ENCODE peak calls at places on chromosome 13, in five cellular contexts. I is PC-9, E is IMR-90, N is H9, K is osteoblast. Z is an unnamed sample. For H3K27me3, the result is how much of the 10 kb centered on the place peaks cover.

GRCh38 chr13:90403330-90404082 is 944.0 kb upstream of the MIR17HG start:
- DNase-seq in K (no peak), N (no peak), E (no peak), I (no peak), Z (no peak)

GRCh38 chr13:108226184-108226583 is 8.0 kb downstream of the ABHD13 start:
- DNase-seq in K (peak), E (no peak), I (no peak), N (no peak), Z (no peak)

GRCh38 chr13:19618925-19619324 is 14.5 kb upstream of the MPHOSPH8 start:
- DNase-seq in N (peak), K (peak), I (no peak), E (peak), Z (peak)

GRCh38 chr13:22198656-22199217 is 527.9 kb downstream of the FGF9 start:
- DNase-seq in K (no peak), I (no peak), E (no peak), N (no peak), Z (no peak)

GRCh38 chr13:93865235-93865634 is 614.2 kb downstream of the DCT start:
- DNase-seq in N (no peak), I (no peak), E (no peak), K (no peak), Z (no peak)

GRCh38 chr13:21075303-21076264 is 14.2 kb upstream of the LATS2 start:
- DNase-seq in E (no peak), I (no peak), K (peak), N (peak), Z (peak)

GRCh38 chr13:65063753-65064152 is 2166.4 kb downstream of the PCDH9 start:
- DNase-seq in I (no peak), E (peak), N (no peak), K (no peak), Z (no peak)

GRCh38 chr13:112648966-112649690 is 40.7 kb upstream of the ATP11A start:
- DNase-seq in E (no peak), N (no peak), K (no peak), I (no peak), Z (no peak)

GRCh38 chr13:95367309-95367843 is 66.1 kb upstream of the ABCC4 start:
- DNase-seq in I (no peak), E (no peak), K (no peak), N (no peak), Z (no peak)

GRCh38 chr13:29362849-29363604 is 232.5 kb downstream of the SLC7A1 start:
- DNase-seq in I (peak), K (peak), E (peak), N (peak), Z (peak)

GRCh38 chr13:52128714-52129700 is at the start of gene NEK5:
- DNase-seq in K (peak), I (peak), E (peak), N (peak), Z (peak)

GRCh38 chr13:36418022-36418805 is 14.1 kb upstream of the CCNA1 start:
- DNase-seq in I (no peak), K (no peak), E (peak), N (no peak), Z (no peak)

GRCh38 chr13:80012281-80012680 is 328.6 kb downstream of the SPRY2 start:
- DNase-seq in K (peak), I (no peak), N (no peak), E (no peak), Z (peak)

GRCh38 chr13:40275636-40276035 is 390.8 kb downstream of the FOXO1 start:
- DNase-seq in E (no peak), I (no peak), K (peak), N (no peak), Z (no peak)

GRCh38 chr13:33340631-33341030 is 55.1 kb upstream of the STARD13 start:
- DNase-seq in I (no peak), E (peak), K (peak), N (no peak), Z (no peak)

GRCh38 chr13:90448466-90449037 is 898.9 kb upstream of the MIR17HG start:
- DNase-seq in N (no peak), E (no peak), K (no peak), I (no peak), Z (no peak)

GRCh38 chr13:113551081-113552000 is 33.2 kb upstream of the TFDP1 start:
- DNase-seq in K (peak), I (no peak), N (peak), E (no peak), Z (no peak)

GRCh38 chr13:66803013-66803739 is 427.0 kb downstream of the PCDH9 start:
- DNase-seq in K (no peak), N (no peak), E (no peak), I (no peak), Z (no peak)

GRCh38 chr13:66809496-66809895 is 420.6 kb downstream of the PCDH9 start:
- DNase-seq in N (no peak), E (peak), I (no peak), K (no peak), Z (no peak)

GRCh38 chr13:66803759-66804456 is 426.2 kb downstream of the PCDH9 start:
- DNase-seq in I (no peak), N (no peak), K (no peak), E (peak), Z (no peak)

GRCh38 chr13:66811445-66811844 is 418.7 kb downstream of the PCDH9 start:
- DNase-seq in K (no peak), I (no peak), N (no peak), E (no peak), Z (no peak)

GRCh38 chr13:66805657-66806056 is 424.5 kb downstream of the PCDH9 start:
- DNase-seq in E (peak), N (no peak), K (no peak), I (no peak), Z (no peak)
- H2AFZ ChIP-seq in E (no peak), N (no peak), K (no peak), I (no peak), Z (no peak)

GRCh38 chr13:98889419-98890079 is 88.3 kb downstream of the DOCK9 start:
- DNase-seq in K (no peak), I (peak), E (no peak), N (no peak), Z (no peak)

GRCh38 chr13:98890920-98891319 is 86.9 kb downstream of the DOCK9 start:
- DNase-seq in E (no peak), N (peak), I (no peak), K (no peak), Z (no peak)

GRCh38 chr13:98888222-98888889 is 89.5 kb downstream of the DOCK9 start:
- DNase-seq in I (no peak), N (no peak), E (no peak), K (no peak), Z (no peak)

GRCh38 chr13:98890186-98890585 is 87.7 kb downstream of the DOCK9 start:
- DNase-seq in E (peak), N (no peak), K (peak), I (peak), Z (peak)

DNA sequence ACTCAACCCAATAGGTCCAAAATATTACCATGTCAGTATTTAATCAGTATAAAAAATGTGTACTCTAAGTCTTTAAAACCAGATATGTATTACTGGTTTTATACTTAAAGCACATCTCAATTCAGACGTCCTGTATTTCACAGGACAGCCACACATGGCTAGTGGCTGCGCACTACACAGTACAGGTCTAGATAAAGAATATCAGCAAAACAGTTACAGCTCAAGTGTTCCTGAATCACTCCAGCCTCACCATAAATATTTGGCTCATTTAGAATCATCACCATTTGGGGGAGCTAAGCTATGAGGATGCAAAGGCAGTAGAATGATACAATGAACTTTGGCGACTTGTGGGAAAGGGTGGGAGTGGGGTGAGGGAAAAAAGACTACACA is 89.0 kb downstream of the DOCK9 start:
- DNase-seq in E (no peak), N (no peak), K (no peak), I (no peak), Z (no peak)
- H3K27me3 ChIP-seq in E (under half), N (under half), K (under half), I (under half), Z (under half)

GRCh38 chr13:110697842-110698241 is 8.1 kb downstream of the CARS2 start:
- DNase-seq in I (no peak), N (no peak), K (no peak), E (no peak), Z (no peak)
- H2AFZ ChIP-seq in I (no peak), N (no peak), K (no peak), E (no peak), Z (no peak)

GRCh38 chr13:111066544-111066943 is 48.6 kb upstream of the ARHGEF7 start:
- DNase-seq in K (no peak), N (no peak), E (no peak), I (no peak), Z (no peak)
- H3K27me3 ChIP-seq in K (under half), N (under half), E (under half), I (under half), Z (under half)